ENCODE peak calls at places on chromosomes 7 and 10, in eight cellular contexts. One of them, this sample, is unnamed.

GRCh38 chr7:105664816-105665525 is 83.7 kb upstream of the EFCAB10 start:
- DNase-seq in right atrium auricular region: no peak
- DNase-seq in endodermal cell: peak
- DNase-seq in neural crest cell: no peak
- DNase-seq in endothelial cell: no peak
- DNase-seq in lower lobe of right lung: no peak
- DNase-seq in AG10803: peak
- DNase-seq in BJ: no peak
- DNase-seq in this sample: no peak

GRCh38 chr7:122457969-122458368 is 153.4 kb upstream of the FEZF1 start:
- DNase-seq in right atrium auricular region: no peak
- DNase-seq in endodermal cell: no peak
- DNase-seq in neural crest cell: no peak
- DNase-seq in endothelial cell: no peak
- DNase-seq in lower lobe of right lung: no peak
- DNase-seq in AG10803: no peak
- DNase-seq in BJ: no peak
- DNase-seq in this sample: no peak

GRCh38 chr10:79413196-79413595 is 32.2 kb downstream of the ZCCHC24 start:
- DNase-seq in right atrium auricular region: no peak
- DNase-seq in endodermal cell: no peak
- DNase-seq in neural crest cell: no peak
- DNase-seq in endothelial cell: no peak
- DNase-seq in lower lobe of right lung: peak
- DNase-seq in AG10803: no peak
- DNase-seq in BJ: no peak
- DNase-seq in this sample: no peak

GRCh38 chr10:126538439-126539140 is 131.9 kb downstream of the C10orf90 start:
- DNase-seq in right atrium auricular region: no peak
- DNase-seq in endodermal cell: no peak
- DNase-seq in neural crest cell: no peak
- DNase-seq in endothelial cell: no peak
- DNase-seq in lower lobe of right lung: no peak
- DNase-seq in AG10803: no peak
- DNase-seq in BJ: no peak
- DNase-seq in this sample: no peak

GRCh38 chr7:107725138-107725740 is 18.7 kb upstream of the CBLL1 start:
- DNase-seq in right atrium auricular region: no peak
- DNase-seq in endodermal cell: peak
- DNase-seq in neural crest cell: peak
- DNase-seq in endothelial cell: peak
- DNase-seq in lower lobe of right lung: no peak
- DNase-seq in AG10803: peak
- DNase-seq in BJ: no peak
- DNase-seq in this sample: no peak

GRCh38 chr7:123260428-123260960 is 60.7 kb upstream of the SLC13A1 start:
- DNase-seq in right atrium auricular region: no peak
- DNase-seq in endodermal cell: no peak
- DNase-seq in neural crest cell: no peak
- DNase-seq in endothelial cell: no peak
- DNase-seq in lower lobe of right lung: no peak
- DNase-seq in AG10803: no peak
- DNase-seq in BJ: no peak
- DNase-seq in this sample: no peak

GRCh38 chr10:84613336-84614021 is 285.1 kb downstream of the CCSER2 start:
- DNase-seq in right atrium auricular region: no peak
- DNase-seq in endodermal cell: peak
- DNase-seq in neural crest cell: peak
- DNase-seq in endothelial cell: peak
- DNase-seq in lower lobe of right lung: peak
- DNase-seq in AG10803: no peak
- DNase-seq in BJ: no peak
- DNase-seq in this sample: no peak

GRCh38 chr10:93554760-93555432 is 11.6 kb upstream of the FFAR4 start:
- DNase-seq in right atrium auricular region: peak
- DNase-seq in endodermal cell: peak
- DNase-seq in neural crest cell: peak
- DNase-seq in endothelial cell: peak
- DNase-seq in lower lobe of right lung: peak
- DNase-seq in AG10803: peak
- DNase-seq in BJ: no peak
- DNase-seq in this sample: peak

GRCh38 chr10:30210296-30210695 is 138.8 kb downstream of the MTPAP start:
- DNase-seq in right atrium auricular region: peak
- DNase-seq in endodermal cell: no peak
- DNase-seq in neural crest cell: no peak
- DNase-seq in endothelial cell: no peak
- DNase-seq in lower lobe of right lung: no peak
- DNase-seq in AG10803: no peak
- DNase-seq in BJ: no peak
- DNase-seq in this sample: no peak

GRCh38 chr10:109587366-109587765 is 335.9 kb downstream of the XPNPEP1 start:
- DNase-seq in right atrium auricular region: no peak
- DNase-seq in endodermal cell: no peak
- DNase-seq in neural crest cell: no peak
- DNase-seq in endothelial cell: no peak
- DNase-seq in lower lobe of right lung: no peak
- DNase-seq in AG10803: no peak
- DNase-seq in BJ: no peak
- DNase-seq in this sample: no peak

GRCh38 chr7:128347573-128348147 is 4.0 kb upstream of the RBM28 start:
- DNase-seq in right atrium auricular region: no peak
- DNase-seq in endodermal cell: peak
- DNase-seq in neural crest cell: peak
- DNase-seq in endothelial cell: peak
- DNase-seq in lower lobe of right lung: peak
- DNase-seq in AG10803: peak
- DNase-seq in BJ: no peak
- DNase-seq in this sample: no peak

GRCh38 chr7:100726998-100727761 is 6.2 kb upstream of the ZAN start:
- DNase-seq in right atrium auricular region: no peak
- DNase-seq in endodermal cell: no peak
- DNase-seq in neural crest cell: no peak
- DNase-seq in endothelial cell: no peak
- DNase-seq in lower lobe of right lung: no peak
- DNase-seq in AG10803: peak
- DNase-seq in BJ: peak
- DNase-seq in this sample: no peak

GRCh38 chr7:118214833-118215182 is 9.7 kb upstream of the ANKRD7 start:
- DNase-seq in right atrium auricular region: no peak
- DNase-seq in endodermal cell: no peak
- DNase-seq in neural crest cell: no peak
- DNase-seq in endothelial cell: no peak
- DNase-seq in lower lobe of right lung: no peak
- DNase-seq in AG10803: no peak
- DNase-seq in BJ: no peak
- DNase-seq in this sample: no peak

GRCh38 chr10:109877546-109877945 is 45.8 kb downstream of the XPNPEP1 start:
- DNase-seq in right atrium auricular region: no peak
- DNase-seq in endodermal cell: peak
- DNase-seq in neural crest cell: no peak
- DNase-seq in endothelial cell: no peak
- DNase-seq in lower lobe of right lung: no peak
- DNase-seq in AG10803: no peak
- DNase-seq in BJ: no peak
- DNase-seq in this sample: no peak

GRCh38 chr7:75856562-75856961 is 22.3 kb upstream of the RHBDD2 start:
- DNase-seq in right atrium auricular region: no peak
- DNase-seq in endodermal cell: no peak
- DNase-seq in neural crest cell: no peak
- DNase-seq in endothelial cell: no peak
- DNase-seq in lower lobe of right lung: no peak
- DNase-seq in AG10803: no peak
- DNase-seq in BJ: no peak
- DNase-seq in this sample: no peak

GRCh38 chr7:149569025-149569725 is 71.6 kb upstream of the ZNF746 start:
- DNase-seq in right atrium auricular region: no peak
- DNase-seq in endodermal cell: peak
- DNase-seq in neural crest cell: no peak
- DNase-seq in endothelial cell: no peak
- DNase-seq in lower lobe of right lung: no peak
- DNase-seq in AG10803: peak
- DNase-seq in BJ: no peak
- DNase-seq in this sample: no peak

GRCh38 chr10:20614911-20615310 is 282.2 kb downstream of the NEBL start:
- DNase-seq in right atrium auricular region: no peak
- DNase-seq in endodermal cell: peak
- DNase-seq in neural crest cell: no peak
- DNase-seq in endothelial cell: no peak
- DNase-seq in lower lobe of right lung: no peak
- DNase-seq in AG10803: no peak
- DNase-seq in BJ: no peak
- DNase-seq in this sample: no peak

GRCh38 chr7:150648358-150649083 is 16.3 kb upstream of the GIMAP6 start:
- DNase-seq in right atrium auricular region: no peak
- DNase-seq in endodermal cell: no peak
- DNase-seq in neural crest cell: no peak
- DNase-seq in endothelial cell: no peak
- DNase-seq in lower lobe of right lung: no peak
- DNase-seq in AG10803: no peak
- DNase-seq in BJ: no peak
- DNase-seq in this sample: no peak

GRCh38 chr7:81484266-81484665 is 285.6 kb downstream of the HGF start:
- DNase-seq in right atrium auricular region: peak
- DNase-seq in endodermal cell: peak
- DNase-seq in neural crest cell: no peak
- DNase-seq in endothelial cell: peak
- DNase-seq in lower lobe of right lung: no peak
- DNase-seq in AG10803: peak
- DNase-seq in BJ: peak
- DNase-seq in this sample: no peak

GRCh38 chr7:81487512-81487911 is 282.3 kb downstream of the HGF start:
- DNase-seq in right atrium auricular region: no peak
- DNase-seq in endodermal cell: no peak
- DNase-seq in neural crest cell: no peak
- DNase-seq in endothelial cell: no peak
- DNase-seq in lower lobe of right lung: no peak
- DNase-seq in AG10803: no peak
- DNase-seq in BJ: no peak
- DNase-seq in this sample: no peak

GRCh38 chr7:81478664-81479063 is 291.2 kb downstream of the HGF start:
- DNase-seq in right atrium auricular region: no peak
- DNase-seq in endodermal cell: no peak
- DNase-seq in neural crest cell: no peak
- DNase-seq in endothelial cell: no peak
- DNase-seq in lower lobe of right lung: peak
- DNase-seq in AG10803: no peak
- DNase-seq in BJ: no peak
- DNase-seq in this sample: no peak

GRCh38 chr7:81488210-81488609 is 281.6 kb downstream of the HGF start:
- DNase-seq in right atrium auricular region: no peak
- DNase-seq in endodermal cell: no peak
- DNase-seq in neural crest cell: no peak
- DNase-seq in endothelial cell: no peak
- DNase-seq in lower lobe of right lung: no peak
- DNase-seq in AG10803: no peak
- DNase-seq in BJ: no peak
- DNase-seq in this sample: no peak

DNA sequence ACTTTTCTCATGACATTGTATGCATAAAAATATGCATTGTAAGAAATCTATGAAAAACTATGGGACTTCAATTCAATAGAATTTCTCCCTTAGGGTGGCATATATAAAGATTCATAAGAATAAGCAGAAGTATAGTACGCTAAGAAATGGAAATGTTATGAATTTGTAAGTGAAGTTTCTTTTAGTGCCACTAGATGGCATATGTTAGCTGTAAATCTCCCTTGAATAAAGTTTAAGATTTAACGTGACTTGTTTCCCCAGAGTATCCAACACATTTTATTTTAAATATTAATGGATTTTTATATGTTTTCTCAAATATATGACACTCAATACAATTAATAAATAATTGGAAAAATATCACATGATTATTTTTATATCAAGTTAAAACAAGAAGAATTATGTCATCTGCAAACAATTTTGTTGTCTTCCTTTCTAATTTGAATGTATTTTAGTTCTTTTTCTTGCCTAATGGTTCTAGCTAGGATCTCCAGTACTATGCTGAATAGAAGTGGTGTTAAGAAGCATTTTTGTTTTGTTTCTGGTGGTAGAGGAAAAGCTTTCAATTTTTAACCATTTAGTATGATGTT is 287.2 kb downstream of the HGF start:
- DNase-seq in right atrium auricular region: no peak
- DNase-seq in endodermal cell: no peak
- DNase-seq in neural crest cell: no peak
- DNase-seq in endothelial cell: no peak
- DNase-seq in lower lobe of right lung: no peak
- DNase-seq in AG10803: peak
- DNase-seq in BJ: no peak
- DNase-seq in this sample: no peak
- TF ChIP-seq CTCF in right atrium auricular region: peak
- TF ChIP-seq CTCF in endodermal cell: peak
- TF ChIP-seq CTCF in neural crest cell: peak
- TF ChIP-seq CTCF in endothelial cell: peak
- TF ChIP-seq CTCF in lower lobe of right lung: peak
- TF ChIP-seq CTCF in AG10803: peak
- TF ChIP-seq CTCF in BJ: peak
- TF ChIP-seq CTCF in this sample: peak

DNA sequence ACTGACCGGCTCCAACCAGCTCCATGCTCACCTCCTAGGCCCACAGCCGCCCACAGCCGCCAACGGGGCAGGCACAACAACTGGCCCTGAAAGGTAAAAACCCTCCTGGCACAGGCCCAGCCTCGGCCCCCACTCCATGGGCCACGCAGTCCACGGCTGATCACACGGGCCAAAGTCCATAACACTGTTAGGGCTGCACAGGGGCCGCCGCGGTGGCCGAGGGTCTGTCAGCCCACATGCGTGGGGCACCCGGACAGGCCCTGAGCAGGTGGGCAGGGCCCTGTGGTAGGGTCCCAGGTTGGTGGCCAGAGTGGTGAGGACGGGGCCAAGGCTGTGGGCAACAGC is 29.0 kb downstream of the CYP2W1 start:
- DNase-seq in right atrium auricular region: no peak
- DNase-seq in endodermal cell: no peak
- DNase-seq in neural crest cell: no peak
- DNase-seq in endothelial cell: no peak
- DNase-seq in lower lobe of right lung: no peak
- DNase-seq in AG10803: no peak
- DNase-seq in BJ: no peak
- DNase-seq in this sample: no peak
- TF ChIP-seq CTCF in right atrium auricular region: no peak
- TF ChIP-seq CTCF in endodermal cell: no peak
- TF ChIP-seq CTCF in neural crest cell: no peak
- TF ChIP-seq CTCF in endothelial cell: no peak
- TF ChIP-seq CTCF in lower lobe of right lung: no peak
- TF ChIP-seq CTCF in AG10803: no peak
- TF ChIP-seq CTCF in BJ: no peak
- TF ChIP-seq CTCF in this sample: no peak

GRCh38 chr10:102714621-102715455 is at the start of gene SFXN2:
- DNase-seq in right atrium auricular region: peak
- DNase-seq in endodermal cell: peak
- DNase-seq in neural crest cell: no peak
- DNase-seq in endothelial cell: no peak
- DNase-seq in lower lobe of right lung: peak
- DNase-seq in AG10803: no peak
- DNase-seq in BJ: no peak
- DNase-seq in this sample: no peak
- TF ChIP-seq CTCF in right atrium auricular region: no peak
- TF ChIP-seq CTCF in endodermal cell: peak
- TF ChIP-seq CTCF in neural crest cell: no peak
- TF ChIP-seq CTCF in endothelial cell: no peak
- TF ChIP-seq CTCF in lower lobe of right lung: no peak
- TF ChIP-seq CTCF in AG10803: no peak
- TF ChIP-seq CTCF in BJ: no peak
- TF ChIP-seq CTCF in this sample: no peak

GRCh38 chr10:27150261-27150660 is 3.9 kb downstream of the YME1L1 start:
- DNase-seq in right atrium auricular region: no peak
- DNase-seq in endodermal cell: no peak
- DNase-seq in neural crest cell: no peak
- DNase-seq in endothelial cell: no peak
- DNase-seq in lower lobe of right lung: no peak
- DNase-seq in AG10803: no peak
- DNase-seq in BJ: no peak
- DNase-seq in this sample: no peak
- TF ChIP-seq CTCF in right atrium auricular region: no peak
- TF ChIP-seq CTCF in endodermal cell: no peak
- TF ChIP-seq CTCF in neural crest cell: no peak
- TF ChIP-seq CTCF in endothelial cell: no peak
- TF ChIP-seq CTCF in lower lobe of right lung: no peak
- TF ChIP-seq CTCF in AG10803: no peak
- TF ChIP-seq CTCF in BJ: no peak
- TF ChIP-seq CTCF in this sample: no peak